ENCODE peak calls at places on chromosomes 16 and 17, in six cellular contexts. Q is NCI-H446 treated with DMSO at 0.1 percent for 48 hours, F is Peyer's patch, D is sigmoid colon, O is fibroblast of villous mesenchyme, U is mucosa of descending colon. M is an unnamed sample.

GRCh38 chr17:22266231-22266630 is 573.9 kb downstream of the KCNJ18 start:
- DNase-seq in F (no peak), D (no peak), O (no peak), Q (peak), U (no peak), M (no peak)

GRCh38 chr16:10579575-10579964 is 828 bp downstream of the EMP2 start:
- DNase-seq in U (no peak), O (no peak), D (no peak), Q (no peak), F (no peak), M (no peak)

GRCh38 chr17:57271821-57272220 is 15.5 kb downstream of the MSI2 start:
- DNase-seq in F (no peak), D (no peak), U (no peak), Q (no peak), O (no peak), M (no peak)

GRCh38 chr16:56910654-56911539 is 21.0 kb upstream of the HERPUD1 start:
- DNase-seq in F (no peak), Q (peak), D (no peak), U (no peak), O (peak), M (no peak)

GRCh38 chr16:79691001-79691400 is 90.5 kb upstream of the MAF start:
- DNase-seq in U (no peak), Q (no peak), D (no peak), O (no peak), F (no peak), M (no peak)

GRCh38 chr16:54657709-54658102 is 273.0 kb upstream of the IRX5 start:
- DNase-seq in U (no peak), Q (no peak), D (no peak), O (no peak), F (no peak), M (no peak)

GRCh38 chr16:11240636-11241473 is 15.1 kb downstream of the SOCS1 start:
- DNase-seq in Q (no peak), F (no peak), O (no peak), U (no peak), D (no peak), M (no peak)

GRCh38 chr17:22703786-22704441 is 1011.6 kb downstream of the KCNJ18 start:
- DNase-seq in Q (no peak), F (no peak), U (no peak), D (peak), O (no peak), M (no peak)

GRCh38 chr16:24523569-24523968 is 15.8 kb upstream of the RBBP6 start:
- DNase-seq in Q (no peak), F (no peak), O (no peak), D (no peak), U (no peak), M (no peak)

GRCh38 chr17:7211512-7212277 is 7.9 kb downstream of the DLG4 start:
- DNase-seq in U (peak), F (no peak), D (no peak), O (no peak), Q (no peak), M (peak)

GRCh38 chr17:8123695-8124349 is at the start of gene HES7:
- DNase-seq in D (peak), Q (no peak), O (no peak), U (no peak), F (no peak), M (no peak)

GRCh38 chr16:24967074-24967473 is 48.1 kb downstream of the ARHGAP17 start:
- DNase-seq in O (no peak), F (no peak), D (no peak), Q (no peak), U (no peak), M (no peak)

GRCh38 chr17:31466096-31466495 is 74.6 kb downstream of the RAB11FIP4 start:
- DNase-seq in Q (no peak), O (no peak), F (no peak), U (no peak), D (no peak), M (no peak)

GRCh38 chr17:17837966-17838962 is 1.5 kb upstream of the SREBF1 start:
- DNase-seq in U (peak), O (peak), D (no peak), Q (no peak), F (no peak), M (peak)

GRCh38 chr17:5793899-5794298 is 209.6 kb upstream of the NLRP1 start:
- DNase-seq in D (no peak), F (no peak), O (peak), Q (no peak), U (no peak), M (no peak)

GRCh38 chr17:2175294-2175628 is 120.4 kb downstream of the HIC1 start:
- DNase-seq in O (no peak), F (no peak), Q (no peak), D (no peak), U (no peak), M (no peak)

GRCh38 chr17:42124256-42124655 is 1.7 kb downstream of the HSPB9 start:
- DNase-seq in D (no peak), U (no peak), O (no peak), F (no peak), Q (no peak), M (no peak)

GRCh38 chr17:72726936-72727335 is 365.6 kb downstream of the SLC39A11 start:
- DNase-seq in Q (no peak), F (peak), O (no peak), D (no peak), U (no peak), M (no peak)

GRCh38 chr16:66549284-66550131 is at the start of gene TK2:
- DNase-seq in O (peak), D (peak), F (peak), U (peak), Q (no peak), M (peak)

GRCh38 chr17:17122781-17123483 is 80.7 kb downstream of the MPRIP start:
- DNase-seq in O (no peak), Q (no peak), D (no peak), U (peak), F (no peak), M (peak)

GRCh38 chr16:1031666-1032065 is 40.9 kb upstream of the SSTR5 start:
- DNase-seq in O (no peak), Q (no peak), F (no peak), D (no peak), U (no peak), M (no peak)

GRCh38 chr16:1941924-1942809 is 832 bp downstream of the MSRB1 start:
- DNase-seq in Q (no peak), F (peak), D (peak), U (peak), O (no peak), M (peak)

GRCh38 chr17:27544350-27545131 is 86.4 kb upstream of the LGALS9 start:
- DNase-seq in O (peak), F (peak), Q (no peak), U (no peak), D (no peak), M (no peak)

GRCh38 chr16:70395345-70395901 is 43.5 kb downstream of the ST3GAL2 start:
- DNase-seq in Q (no peak), O (peak), U (peak), D (no peak), F (peak), M (peak)

GRCh38 chr16:50627419-50627818 is 53.7 kb downstream of the SNX20 start:
- DNase-seq in U (no peak), F (peak), Q (peak), O (peak), D (peak), M (no peak)

GRCh38 chr17:72613411-72614292 is 478.8 kb downstream of the SLC39A11 start:
- DNase-seq in Q (no peak), U (no peak), D (no peak), O (no peak), F (no peak), M (no peak)

GRCh38 chr17:78609198-78609597 is 32.0 kb upstream of the DNAH17 start:
- DNase-seq in U (no peak), O (no peak), F (no peak), Q (no peak), D (no peak), M (no peak)

GRCh38 chr17:42459983-42460300 is 1.3 kb downstream of the ATP6V0A1 start:
- DNase-seq in U (no peak), Q (no peak), O (peak), F (no peak), D (no peak), M (no peak)

GRCh38 chr17:39231587-39232551 is 6.1 kb upstream of the STAC2 start:
- DNase-seq in U (no peak), Q (no peak), O (peak), D (peak), F (peak), M (peak)

GRCh38 chr17:39677581-39678339 is 9.5 kb downstream of the PNMT start:
- DNase-seq in U (no peak), Q (no peak), D (peak), F (no peak), O (no peak), M (no peak)

GRCh38 chr17:43817826-43818225 is 15.1 kb downstream of the MPP3 start:
- DNase-seq in D (peak), F (no peak), U (no peak), Q (no peak), O (no peak), M (no peak)

GRCh38 chr16:1535391-1536291 is 2.2 kb downstream of the TMEM204 start:
- DNase-seq in Q (no peak), D (no peak), F (no peak), O (peak), U (peak), M (peak)

M was measured in Right ventricle myocardium inferior.